ENCODE peak calls at places on chromosomes 3 and 15, in five cellular contexts. G is cardiac fibroblast; R is stimulated activated CD8-positive, alpha-beta memory T cell treated with anti-CD3 and anti-CD28 coated beads, Interleukin-15, amount 100 ng/mL, for 24 hours; O is C1 segment of cervical spinal cord; B is GM03348. J is an unnamed sample.

GRCh38 chr15:31261266-31262142 is 65.1 kb upstream of the KLF13 start:
- DNase-seq in B (no peak), G (no peak), R (no peak), O (no peak), J (no peak)

GRCh38 chr3:142315083-142315482 is 89.7 kb upstream of the GK5 start:
- DNase-seq in G (peak), R (no peak), B (peak), O (no peak), J (no peak)

GRCh38 chr15:80423215-80423614 is 19.0 kb downstream of the ARNT2 start:
- DNase-seq in G (no peak), B (no peak), R (no peak), O (no peak), J (no peak)

GRCh38 chr3:37554364-37554763 is 307.3 kb upstream of the CTDSPL start:
- DNase-seq in R (no peak), B (no peak), O (no peak), G (no peak), J (no peak)

GRCh38 chr15:42826251-42826890 is 89.4 kb upstream of the CDAN1 start:
- DNase-seq in G (peak), O (no peak), R (no peak), B (no peak), J (no peak)

GRCh38 chr15:33211409-33211808 is 16.9 kb upstream of the FMN1 start:
- DNase-seq in B (no peak), R (no peak), G (no peak), O (no peak), J (peak)

GRCh38 chr15:88702983-88703382 is 64.2 kb downstream of the ISG20 start:
- DNase-seq in G (no peak), O (no peak), R (no peak), B (no peak), J (no peak)

GRCh38 chr3:128307781-128308469 is 154.6 kb downstream of the EEFSEC start:
- DNase-seq in R (no peak), B (no peak), O (no peak), G (no peak), J (no peak)

GRCh38 chr3:75655501-75655904 is 8.6 kb upstream of the FRG2C start:
- DNase-seq in R (no peak), B (no peak), O (no peak), G (no peak), J (no peak)

GRCh38 chr3:132726341-132726823 is 4.2 kb upstream of the NPHP3 start:
- DNase-seq in G (peak), O (peak), R (no peak), B (peak), J (peak)

GRCh38 chr15:84725001-84725491 is 9.1 kb upstream of the SEC11A start:
- DNase-seq in B (peak), O (no peak), G (peak), R (no peak), J (no peak)

GRCh38 chr3:124174910-124175874 is 183.3 kb upstream of the ROPN1 start:
- DNase-seq in O (no peak), G (no peak), B (no peak), R (no peak), J (no peak)

GRCh38 chr3:157499342-157499963 is 3.8 kb downstream of the VEPH1 start:
- DNase-seq in O (peak), B (peak), R (no peak), G (no peak), J (no peak)

GRCh38 chr15:90264649-90265048 is 823 bp upstream of the NGRN start:
- DNase-seq in O (no peak), R (no peak), G (no peak), B (no peak), J (no peak)

GRCh38 chr3:104526901-104527401 is 839.8 kb upstream of the ALCAM start:
- DNase-seq in R (no peak), G (no peak), O (no peak), B (no peak), J (no peak)

GRCh38 chr15:63402498-63403253 is 21.0 kb upstream of the CA12 start:
- DNase-seq in R (no peak), O (peak), B (peak), G (peak), J (no peak)

GRCh38 chr15:46280753-46281521 is 646.1 kb downstream of the SQOR start:
- DNase-seq in R (no peak), G (peak), B (no peak), O (peak), J (peak)

GRCh38 chr3:71673486-71673885 is 51.7 kb downstream of the EIF4E3 start:
- DNase-seq in G (peak), B (no peak), R (no peak), O (no peak), J (no peak)

GRCh38 chr3:134378384-134378783 is 4.1 kb upstream of the AMOTL2 start:
- DNase-seq in G (peak), R (no peak), B (no peak), O (no peak), J (peak)

GRCh38 chr15:75723847-75724660 is 11.4 kb upstream of the CSPG4 start:
- DNase-seq in R (no peak), O (peak), G (peak), B (peak), J (no peak)

GRCh38 chr3:77380141-77380540 is 340.2 kb downstream of the ROBO2 start:
- DNase-seq in R (no peak), G (no peak), B (no peak), O (no peak), J (no peak)

GRCh38 chr15:97817266-97817890 is 143.1 kb upstream of the ARRDC4 start:
- DNase-seq in R (no peak), B (no peak), O (no peak), G (no peak), J (no peak)

GRCh38 chr3:194381460-194381875 is 11.9 kb upstream of the LRRC15 start:
- DNase-seq in B (no peak), R (no peak), O (peak), G (no peak), J (no peak)

GRCh38 chr3:113211370-113212154 is at the start of gene BOC:
- DNase-seq in R (no peak), O (peak), G (peak), B (peak), J (no peak)

GRCh38 chr15:101615986-101616848 is 36.0 kb downstream of the TM2D3 start:
- DNase-seq in R (no peak), O (no peak), B (peak), G (peak), J (no peak)

GRCh38 chr3:119588112-119588511 is 8.8 kb downstream of the ADPRH start:
- DNase-seq in R (no peak), G (peak), B (no peak), O (no peak), J (no peak)

GRCh38 chr3:141227752-141228151 is 3.9 kb upstream of the PXYLP1 start:
- DNase-seq in B (no peak), G (peak), O (no peak), R (no peak), J (no peak)

GRCh38 chr3:50428007-50428633 is 68.8 kb upstream of the TMEM115 start:
- DNase-seq in B (no peak), O (no peak), R (no peak), G (no peak), J (no peak)

GRCh38 chr3:134904333-134904771 is 109.3 kb downstream of the EPHB1 start:
- DNase-seq in B (no peak), O (no peak), R (no peak), G (no peak), J (no peak)

GRCh38 chr3:16741890-16742289 is 136.7 kb upstream of the DAZL start:
- DNase-seq in B (no peak), G (peak), O (no peak), R (no peak), J (no peak)

GRCh38 chr3:30492581-30493192 is 113.7 kb upstream of the TGFBR2 start:
- DNase-seq in G (peak), O (no peak), B (peak), R (no peak), J (no peak)

GRCh38 chr3:126152931-126153694 is 27.3 kb downstream of the ALDH1L1 start:
- DNase-seq in G (no peak), O (no peak), R (no peak), B (no peak), J (no peak)

GRCh38 chr3:31092748-31093607 is 198.5 kb upstream of the GADL1 start:
- DNase-seq in G (peak), O (no peak), B (peak), R (no peak), J (no peak)

GRCh38 chr3:129016366-129016724 is 15.2 kb downstream of the EFCC1 start:
- DNase-seq in O (no peak), B (no peak), R (no peak), G (no peak), J (no peak)

GRCh38 chr3:64462203-64463120 is 225.3 kb downstream of the ADAMTS9 start:
- DNase-seq in B (peak), R (no peak), G (peak), O (no peak), J (no peak)

GRCh38 chr3:171049831-171050444 is 23.4 kb upstream of the SLC2A2 start:
- DNase-seq in B (peak), G (peak), R (no peak), O (peak), J (peak)

GRCh38 chr3:15241341-15241740 is 35.3 kb downstream of the CAPN7 start:
- DNase-seq in O (peak), G (peak), B (peak), R (no peak), J (no peak)

GRCh38 chr3:167691366-167691765 is 37.6 kb upstream of the WDR49 start:
- DNase-seq in O (no peak), B (no peak), R (no peak), G (no peak), J (no peak)

GRCh38 chr15:38176155-38176554 is 76.5 kb upstream of the SPRED1 start:
- DNase-seq in G (peak), B (peak), O (no peak), R (no peak), J (no peak)

GRCh38 chr3:21839181-21839580 is 88.2 kb upstream of the ZNF385D start:
- DNase-seq in O (no peak), R (no peak), B (peak), G (no peak), J (no peak)

J was measured in NCI-H1930.